ENCODE peak calls at places on chromosome 6, in five cellular contexts. One of them, this sample, is unnamed.

GRCh38 chr6:38107073-38107472 is 287.5 kb downstream of the ZFAND3 start:
- DNase-seq in progenitor cell of endocrine pancreas: no peak
- DNase-seq in cardiac fibroblast: no peak
- DNase-seq in astrocyte of the spinal cord: no peak
- DNase-seq in upper lobe of right lung: no peak
- DNase-seq in this sample: no peak

GRCh38 chr6:134339216-134339615 is 21.3 kb upstream of the SGK1 start:
- DNase-seq in progenitor cell of endocrine pancreas: no peak
- DNase-seq in cardiac fibroblast: no peak
- DNase-seq in astrocyte of the spinal cord: no peak
- DNase-seq in upper lobe of right lung: no peak
- DNase-seq in this sample: no peak

GRCh38 chr6:143271024-143271423 is 179.5 kb downstream of the ADAT2 start:
- DNase-seq in progenitor cell of endocrine pancreas: no peak
- DNase-seq in cardiac fibroblast: peak
- DNase-seq in astrocyte of the spinal cord: peak
- DNase-seq in upper lobe of right lung: no peak
- DNase-seq in this sample: no peak

GRCh38 chr6:35751594-35751993 is 14.8 kb downstream of the ARMC12 start:
- DNase-seq in progenitor cell of endocrine pancreas: no peak
- DNase-seq in cardiac fibroblast: no peak
- DNase-seq in astrocyte of the spinal cord: no peak
- DNase-seq in upper lobe of right lung: no peak
- DNase-seq in this sample: no peak

GRCh38 chr6:150857062-150857905 is 8.2 kb upstream of the MTHFD1L start:
- DNase-seq in progenitor cell of endocrine pancreas: no peak
- DNase-seq in cardiac fibroblast: peak
- DNase-seq in astrocyte of the spinal cord: peak
- DNase-seq in upper lobe of right lung: no peak
- DNase-seq in this sample: no peak

GRCh38 chr6:165117806-165118205 is 191.6 kb downstream of the C6orf118 start:
- DNase-seq in progenitor cell of endocrine pancreas: no peak
- DNase-seq in cardiac fibroblast: no peak
- DNase-seq in astrocyte of the spinal cord: no peak
- DNase-seq in upper lobe of right lung: no peak
- DNase-seq in this sample: no peak

GRCh38 chr6:110541701-110542309 is 65.4 kb upstream of the SLC22A16 start:
- DNase-seq in progenitor cell of endocrine pancreas: no peak
- DNase-seq in cardiac fibroblast: no peak
- DNase-seq in astrocyte of the spinal cord: no peak
- DNase-seq in upper lobe of right lung: no peak
- DNase-seq in this sample: no peak

GRCh38 chr6:85764844-85765243 is 122.2 kb upstream of the SYNCRIP start:
- DNase-seq in progenitor cell of endocrine pancreas: no peak
- DNase-seq in cardiac fibroblast: peak
- DNase-seq in astrocyte of the spinal cord: no peak
- DNase-seq in upper lobe of right lung: no peak
- DNase-seq in this sample: no peak

GRCh38 chr6:130575971-130576370 is 210.2 kb downstream of the TMEM200A start:
- DNase-seq in progenitor cell of endocrine pancreas: no peak
- DNase-seq in cardiac fibroblast: no peak
- DNase-seq in astrocyte of the spinal cord: no peak
- DNase-seq in upper lobe of right lung: no peak
- DNase-seq in this sample: no peak

DNA sequence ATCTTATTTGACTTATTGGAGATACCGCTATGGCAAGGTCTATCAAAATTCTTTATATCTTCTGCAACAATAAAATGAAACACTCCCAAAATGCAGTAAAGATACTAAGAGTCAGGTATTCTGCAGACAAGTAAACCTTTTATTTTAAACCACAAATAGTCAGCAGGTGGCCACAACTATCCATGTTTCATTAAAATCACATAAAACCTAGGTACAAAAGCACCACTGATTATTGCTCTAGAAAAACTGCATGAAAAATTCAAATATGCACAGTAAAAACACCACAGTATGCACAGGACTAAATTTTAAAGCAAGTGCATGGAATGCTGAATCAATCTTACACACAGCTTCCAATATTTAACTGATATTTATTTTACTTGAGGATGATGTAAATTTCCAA is 33.4 kb downstream of the HMGN3 start:
- DNase-seq in progenitor cell of endocrine pancreas: no peak
- DNase-seq in cardiac fibroblast: no peak
- DNase-seq in astrocyte of the spinal cord: no peak
- DNase-seq in upper lobe of right lung: no peak
- DNase-seq in this sample: no peak
- TF ChIP-seq CTCF in progenitor cell of endocrine pancreas: no peak
- TF ChIP-seq CTCF in cardiac fibroblast: no peak
- TF ChIP-seq CTCF in astrocyte of the spinal cord: no peak
- TF ChIP-seq CTCF in upper lobe of right lung: no peak
- TF ChIP-seq CTCF in this sample: no peak

GRCh38 chr6:146795734-146796133 is 197.0 kb downstream of the ADGB start:
- DNase-seq in progenitor cell of endocrine pancreas: no peak
- DNase-seq in cardiac fibroblast: no peak
- DNase-seq in astrocyte of the spinal cord: no peak
- DNase-seq in upper lobe of right lung: no peak
- DNase-seq in this sample: no peak

GRCh38 chr6:146790561-146791091 is 191.9 kb downstream of the ADGB start:
- DNase-seq in progenitor cell of endocrine pancreas: no peak
- DNase-seq in cardiac fibroblast: no peak
- DNase-seq in astrocyte of the spinal cord: no peak
- DNase-seq in upper lobe of right lung: no peak
- DNase-seq in this sample: no peak

GRCh38 chr6:146788115-146788514 is 189.3 kb downstream of the ADGB start:
- DNase-seq in progenitor cell of endocrine pancreas: no peak
- DNase-seq in cardiac fibroblast: no peak
- DNase-seq in astrocyte of the spinal cord: no peak
- DNase-seq in upper lobe of right lung: no peak
- DNase-seq in this sample: no peak

DNA sequence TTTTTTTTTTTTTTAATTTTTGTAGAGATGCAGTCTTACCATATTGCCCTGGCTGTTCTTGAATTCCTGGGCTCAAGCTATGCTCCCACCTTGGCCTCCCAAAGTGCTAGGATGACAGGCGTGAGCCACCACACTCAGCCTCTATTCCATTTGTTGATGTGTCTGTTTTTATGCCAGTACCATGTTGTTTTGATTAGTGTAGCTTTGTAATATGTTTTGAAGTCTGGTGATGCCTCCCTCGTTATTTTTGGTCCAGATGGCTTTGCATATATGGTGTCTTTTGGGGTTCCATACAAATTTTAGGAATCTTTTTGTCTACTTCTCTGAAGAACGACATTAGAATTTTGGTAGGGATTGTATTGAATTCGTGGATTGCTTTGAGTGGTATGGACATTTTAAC is 193.2 kb downstream of the ADGB start:
- DNase-seq in progenitor cell of endocrine pancreas: no peak
- DNase-seq in cardiac fibroblast: no peak
- DNase-seq in astrocyte of the spinal cord: no peak
- DNase-seq in upper lobe of right lung: no peak
- DNase-seq in this sample: no peak
- TF ChIP-seq CTCF in progenitor cell of endocrine pancreas: no peak
- TF ChIP-seq CTCF in cardiac fibroblast: no peak
- TF ChIP-seq CTCF in astrocyte of the spinal cord: no peak
- TF ChIP-seq CTCF in upper lobe of right lung: no peak
- TF ChIP-seq CTCF in this sample: no peak

GRCh38 chr6:116779569-116780164 is 14.1 kb upstream of the FAM162B start:
- DNase-seq in progenitor cell of endocrine pancreas: no peak
- DNase-seq in cardiac fibroblast: peak
- DNase-seq in astrocyte of the spinal cord: peak
- DNase-seq in upper lobe of right lung: no peak
- DNase-seq in this sample: no peak
- TF ChIP-seq CTCF in progenitor cell of endocrine pancreas: peak
- TF ChIP-seq CTCF in cardiac fibroblast: peak
- TF ChIP-seq CTCF in astrocyte of the spinal cord: peak
- TF ChIP-seq CTCF in upper lobe of right lung: peak
- TF ChIP-seq CTCF in this sample: peak

GRCh38 chr6:131811510-131811909 is 3.7 kb downstream of the ENPP1 start:
- DNase-seq in progenitor cell of endocrine pancreas: no peak
- DNase-seq in cardiac fibroblast: no peak
- DNase-seq in astrocyte of the spinal cord: no peak
- DNase-seq in upper lobe of right lung: no peak
- DNase-seq in this sample: no peak

GRCh38 chr6:131803007-131803769 is 4.6 kb upstream of the ENPP1 start:
- DNase-seq in progenitor cell of endocrine pancreas: no peak
- DNase-seq in cardiac fibroblast: no peak
- DNase-seq in astrocyte of the spinal cord: no peak
- DNase-seq in upper lobe of right lung: no peak
- DNase-seq in this sample: no peak

GRCh38 chr6:131807321-131807643 is 538 bp upstream of the ENPP1 start:
- DNase-seq in progenitor cell of endocrine pancreas: no peak
- DNase-seq in cardiac fibroblast: no peak
- DNase-seq in astrocyte of the spinal cord: no peak
- DNase-seq in upper lobe of right lung: no peak
- DNase-seq in this sample: no peak

GRCh38 chr6:131808460-131809269 is 845 bp downstream of the ENPP1 start:
- DNase-seq in progenitor cell of endocrine pancreas: no peak
- DNase-seq in cardiac fibroblast: no peak
- DNase-seq in astrocyte of the spinal cord: no peak
- DNase-seq in upper lobe of right lung: no peak
- DNase-seq in this sample: no peak

GRCh38 chr6:131807644-131808459 is at the start of gene ENPP1:
- DNase-seq in progenitor cell of endocrine pancreas: peak
- DNase-seq in cardiac fibroblast: peak
- DNase-seq in astrocyte of the spinal cord: peak
- DNase-seq in upper lobe of right lung: peak
- DNase-seq in this sample: peak
- TF ChIP-seq CTCF in progenitor cell of endocrine pancreas: peak
- TF ChIP-seq CTCF in cardiac fibroblast: peak
- TF ChIP-seq CTCF in astrocyte of the spinal cord: peak
- TF ChIP-seq CTCF in upper lobe of right lung: peak
- TF ChIP-seq CTCF in this sample: peak

GRCh38 chr6:25017932-25018581 is 82.3 kb upstream of the RIPOR2 start:
- DNase-seq in progenitor cell of endocrine pancreas: no peak
- DNase-seq in cardiac fibroblast: peak
- DNase-seq in astrocyte of the spinal cord: peak
- DNase-seq in upper lobe of right lung: peak
- DNase-seq in this sample: peak
- TF ChIP-seq CTCF in progenitor cell of endocrine pancreas: peak
- TF ChIP-seq CTCF in cardiac fibroblast: peak
- TF ChIP-seq CTCF in astrocyte of the spinal cord: peak
- TF ChIP-seq CTCF in upper lobe of right lung: peak
- TF ChIP-seq CTCF in this sample: peak

GRCh38 chr6:56370127-56370540 is 122.8 kb upstream of the COL21A1 start:
- DNase-seq in progenitor cell of endocrine pancreas: peak
- DNase-seq in cardiac fibroblast: peak
- DNase-seq in astrocyte of the spinal cord: peak
- DNase-seq in upper lobe of right lung: no peak
- DNase-seq in this sample: peak
- TF ChIP-seq CTCF in progenitor cell of endocrine pancreas: peak
- TF ChIP-seq CTCF in cardiac fibroblast: peak
- TF ChIP-seq CTCF in astrocyte of the spinal cord: peak
- TF ChIP-seq CTCF in upper lobe of right lung: peak
- TF ChIP-seq CTCF in this sample: peak

This sample was measured in left ventricle myocardium inferior.